ENCODE peak calls at places on chromosome 9, in ten cellular contexts. B is adrenal gland, E is ovary, F is IMR-90, U is uterus, H is tibial nerve, Y is Peyer's patch, T is K562, V is transverse colon, A is GM12878. R is an unnamed sample.

GRCh38 chr9:27660148-27660547 is 86.9 kb upstream of the C9orf72 start:
- DNase-seq in B (no peak), E (no peak), F (no peak), U (no peak), H (no peak), Y (no peak), T (no peak), V (no peak), A (no peak), R (no peak)

GRCh38 chr9:134690946-134691694 is 49.5 kb downstream of the COL5A1 start:
- DNase-seq in B (no peak), E (peak; percentile 26), F (no peak), U (no peak), H (no peak), Y (no peak), T (no peak), V (no peak), A (no peak), R (no peak)

GRCh38 chr9:21779397-21779796 is 23.0 kb upstream of the MTAP start:
- DNase-seq in B (no peak), E (no peak), F (peak; percentile 27), U (no peak), H (no peak), Y (no peak), T (no peak), V (no peak), A (no peak), R (no peak)

GRCh38 chr9:127184641-127185040 is 62.2 kb upstream of the ANGPTL2 start:
- DNase-seq in B (no peak), E (no peak), F (no peak), U (no peak), H (no peak), Y (no peak), T (no peak), V (no peak), A (no peak), R (peak; percentile 11)

GRCh38 chr9:17216011-17216410 is 81.2 kb downstream of the CNTLN start:
- DNase-seq in B (no peak), E (no peak), F (no peak), U (no peak), H (no peak), Y (no peak), T (no peak), V (no peak), A (no peak), R (no peak)

GRCh38 chr9:4923580-4924544 is 61.2 kb upstream of the JAK2 start:
- DNase-seq in B (no peak), E (no peak), F (peak; percentile 44), U (no peak), H (no peak), Y (no peak), T (peak; percentile 33), V (no peak), A (no peak), R (no peak)

GRCh38 chr9:90271707-90272106 is 370.9 kb downstream of the DIRAS2 start:
- DNase-seq in B (no peak), E (no peak), F (no peak), U (no peak), H (no peak), Y (no peak), T (no peak), V (no peak), A (no peak), R (no peak)

GRCh38 chr9:73845954-73846690 is 651.0 kb upstream of the RORB start:
- DNase-seq in B (no peak), E (no peak), F (no peak), U (no peak), H (no peak), Y (no peak), T (no peak), V (no peak), A (no peak), R (no peak)

GRCh38 chr9:94511134-94511942 is 43.5 kb upstream of the PCAT7 start:
- DNase-seq in B (no peak), E (no peak), F (no peak), U (no peak), H (no peak), Y (no peak), T (no peak), V (no peak), A (no peak), R (no peak)

GRCh38 chr9:130765135-130766030 is 69.7 kb upstream of the ABL1 start:
- DNase-seq in B (no peak), E (no peak), F (peak; percentile 64), U (no peak), H (no peak), Y (no peak), T (no peak), V (no peak), A (peak; percentile 64), R (no peak)

GRCh38 chr9:96383165-96383939 is at the start of gene SLC35D2:
- DNase-seq in B (peak; percentile 69), E (peak; percentile 73), F (peak; percentile 32), U (peak; percentile 47), H (peak; percentile 31), Y (no peak), T (peak; percentile 72), V (peak; percentile 87), A (no peak), R (peak; percentile 22)
- TF ChIP-seq POLR2A in B (no peak), E (no peak), F (no peak), U (peak; percentile 18), H (peak; percentile 66), Y (peak; percentile 93), T (no peak), V (peak; percentile 60), A (peak; percentile 33), R (no peak)

DNA sequence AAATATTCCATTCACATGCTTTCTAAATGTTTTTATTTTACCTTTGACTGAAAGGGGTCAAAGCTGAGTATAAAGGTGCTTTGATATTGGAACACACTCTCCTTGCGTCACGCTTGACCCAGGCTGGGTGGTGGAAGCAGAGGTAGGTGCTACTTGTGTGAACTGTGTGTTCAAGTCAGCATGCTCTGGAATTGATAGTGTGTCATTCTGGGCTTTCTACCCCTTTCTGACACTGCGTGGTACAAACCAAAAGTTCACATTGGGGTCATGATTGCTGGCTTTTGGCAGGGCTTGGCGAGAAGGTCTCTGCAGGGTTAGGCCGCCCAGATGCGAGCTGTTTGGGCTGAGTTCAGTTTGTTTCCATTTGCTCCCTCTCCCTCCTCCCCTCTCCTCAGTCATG is 131.8 kb downstream of the ADAMTSL1 start:
- DNase-seq in B (peak; percentile 66), E (peak; percentile 30), F (peak; percentile 19), U (peak; percentile 49), H (peak; percentile 52), Y (no peak), T (no peak), V (no peak), A (no peak), R (no peak)
- H3K27ac ChIP-seq in B (no peak overlapping the region), E (no peak overlapping the region), F (no peak overlapping the region), U (peak overlapping the region; percentile 62), H (peak overlapping the region; percentile 80), Y (peak overlapping the region; percentile 25), T (no peak overlapping the region), V (peak overlapping the region; percentile 44), A (no peak overlapping the region), R (no peak overlapping the region)

DNA sequence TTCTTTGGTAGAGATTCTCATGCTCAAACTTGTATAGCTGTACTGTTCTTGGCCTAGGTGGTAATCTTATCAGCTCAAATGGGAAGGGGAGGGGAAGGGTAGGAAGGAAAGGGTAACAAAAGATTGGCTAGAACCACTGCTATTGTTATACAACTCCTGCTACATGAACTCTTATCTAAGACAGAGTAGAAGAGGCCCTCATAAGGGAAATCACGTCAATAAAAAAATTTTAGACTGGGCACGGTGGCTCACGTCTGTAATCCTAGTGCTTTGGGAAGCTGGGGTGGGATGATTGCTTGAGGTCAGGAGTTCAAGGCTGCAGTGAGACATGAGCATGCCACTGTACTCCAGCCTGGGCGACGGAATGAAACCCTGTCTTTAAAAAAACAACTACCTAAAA is 15.9 kb downstream of the STOM start:
- DNase-seq in B (peak; percentile 83), E (no peak), F (no peak), U (peak; percentile 50), H (no peak), Y (no peak), T (no peak), V (peak; percentile 31), A (no peak), R (no peak)
- H3K4me1 ChIP-seq in B (peaks cover 34% of the 10 kb centered on the region), E (peaks cover 24% of the 10 kb centered on the region), F (peaks cover 23% of the 10 kb centered on the region), U (no peaks in the 10 kb centered on the region), H (peaks cover 75% of the 10 kb centered on the region), Y (no peaks in the 10 kb centered on the region), T (no peaks in the 10 kb centered on the region), V (peaks cover 76% of the 10 kb centered on the region), A (peaks cover 24% of the 10 kb centered on the region), R (peaks cover 64% of the 10 kb centered on the region)

GRCh38 chr9:114590328-114590727 is 2.8 kb downstream of the ATP6V1G1 start:
- DNase-seq in B (no peak), E (no peak), F (no peak), U (no peak), H (no peak), Y (no peak), T (no peak), V (no peak), A (no peak), R (no peak)

GRCh38 chr9:114588671-114589526 is 1.3 kb downstream of the ATP6V1G1 start:
- DNase-seq in B (no peak), E (no peak), F (peak; percentile 84), U (no peak), H (no peak), Y (no peak), T (peak; percentile 19), V (no peak), A (no peak), R (no peak)

GRCh38 chr9:114583776-114584175 is 3.8 kb upstream of the ATP6V1G1 start:
- DNase-seq in B (no peak), E (no peak), F (no peak), U (no peak), H (no peak), Y (no peak), T (no peak), V (no peak), A (no peak), R (no peak)

GRCh38 chr9:114588150-114588663 is 638 bp downstream of the ATP6V1G1 start:
- DNase-seq in B (peak; percentile 78), E (no peak), F (peak; percentile 48), U (no peak), H (peak; percentile 27), Y (no peak), T (no peak), V (no peak), A (no peak), R (no peak)

GRCh38 chr9:114587345-114588149 is at the start of gene ATP6V1G1:
- DNase-seq in B (peak; percentile 100), E (peak; percentile 99), F (peak; percentile 99), U (peak; percentile 100), H (peak; percentile 99), Y (peak; percentile 100), T (peak; percentile 95), V (peak; percentile 100), A (peak; percentile 96), R (peak; percentile 99)
- TF ChIP-seq POLR2A in B (peak; percentile 85), E (peak; percentile 95), F (peak; percentile 95), U (peak; percentile 95), H (peak; percentile 91), Y (peak; percentile 95), T (peak; percentile 94), V (peak; percentile 96), A (peak; percentile 98), R (peak; percentile 91)

GRCh38 chr9:97900738-97901565 is 21.3 kb downstream of the TRMO start:
- DNase-seq in B (peak; percentile 62), E (no peak), F (peak; percentile 55), U (peak; percentile 24), H (no peak), Y (no peak), T (peak; percentile 61), V (no peak), A (no peak), R (no peak)
- H3K27ac ChIP-seq in B (no peak overlapping the region), E (no peak overlapping the region), F (no peak overlapping the region), U (no peak overlapping the region), H (no peak overlapping the region), Y (no peak overlapping the region), T (no peak overlapping the region), V (no peak overlapping the region), A (no peak overlapping the region), R (no peak overlapping the region)